ENCODE peak calls at places on chromosomes 4 and X, in six cellular contexts. D, A, L, T, S and O are unnamed samples.

GRCh38 chrX:150573702-150574101 is 5.3 kb downstream of the MTM1 start:
- DNase-seq in D (no peak), A (no peak), L (no peak), T (no peak), S (no peak), O (no peak)

GRCh38 chrX:32744906-32745305 is 466.4 kb downstream of the DMD start:
- DNase-seq in D (no peak), A (peak), L (no peak), T (no peak), S (no peak), O (no peak)

GRCh38 chr4:7426525-7427171 is 8.1 kb downstream of the PSAPL1 start:
- DNase-seq in D (peak), A (no peak), L (no peak), T (no peak), S (no peak), O (no peak)

GRCh38 chr4:39627413-39627812 is 11.3 kb downstream of the SMIM14 start:
- DNase-seq in D (no peak), A (no peak), L (no peak), T (no peak), S (no peak), O (no peak)

GRCh38 chr4:33073811-33074210 is 2353.6 kb downstream of the PCDH7 start:
- DNase-seq in D (no peak), A (peak), L (peak), T (no peak), S (no peak), O (no peak)

GRCh38 chr4:18798123-18798522 is 776.6 kb upstream of the LCORL start:
- DNase-seq in D (no peak), A (no peak), L (no peak), T (no peak), S (no peak), O (no peak)

GRCh38 chrX:110852180-110852579 is 56.6 kb upstream of the CHRDL1 start:
- DNase-seq in D (peak), A (peak), L (peak), T (no peak), S (no peak), O (no peak)

GRCh38 chr4:183129675-183130074 is 30.6 kb downstream of the WWC2 start:
- DNase-seq in D (no peak), A (no peak), L (no peak), T (no peak), S (no peak), O (no peak)

GRCh38 chrX:111098874-111099273 is 2.9 kb downstream of the PAK3 start:
- DNase-seq in D (peak), A (no peak), L (peak), T (peak), S (no peak), O (no peak)

GRCh38 chrX:34863906-34864305 is 78.7 kb upstream of the FAM47B start:
- DNase-seq in D (no peak), A (no peak), L (no peak), T (no peak), S (no peak), O (no peak)

GRCh38 chr4:7459471-7459870 is 24.7 kb upstream of the PSAPL1 start:
- DNase-seq in D (no peak), A (no peak), L (no peak), T (no peak), S (no peak), O (no peak)

GRCh38 chr4:181443003-181443402 is 800.2 kb upstream of the TENM3 start:
- DNase-seq in D (no peak), A (no peak), L (no peak), T (no peak), S (no peak), O (no peak)

GRCh38 chr4:47513493-47513892 is 28.4 kb downstream of the ATP10D start:
- DNase-seq in D (no peak), A (no peak), L (no peak), T (no peak), S (no peak), O (no peak)

GRCh38 chr4:6504900-6505496 is 32.6 kb upstream of the PPP2R2C start:
- DNase-seq in D (no peak), A (no peak), L (no peak), T (no peak), S (no peak), O (no peak)

GRCh38 chrX:80334583-80334982 is 85.7 kb upstream of the TENT5D start:
- DNase-seq in D (no peak), A (no peak), L (no peak), T (no peak), S (no peak), O (no peak)

GRCh38 chr4:184099033-184099432 is 118.6 kb downstream of the ENPP6 start:
- DNase-seq in D (no peak), A (no peak), L (no peak), T (no peak), S (no peak), O (no peak)

GRCh38 chr4:99437686-99438577 is 2.8 kb upstream of the ADH7 start:
- DNase-seq in D (no peak), A (no peak), L (peak), T (no peak), S (no peak), O (peak)

GRCh38 chrX:74408310-74408709 is 13.0 kb upstream of the SLC16A2 start:
- DNase-seq in D (no peak), A (no peak), L (no peak), T (no peak), S (no peak), O (no peak)

GRCh38 chr4:25330335-25330734 is 17.8 kb downstream of the ZCCHC4 start:
- DNase-seq in D (no peak), A (no peak), L (no peak), T (no peak), S (no peak), O (no peak)

GRCh38 chr4:87679449-87680169 is 29.5 kb downstream of the DMP1 start:
- DNase-seq in D (peak), A (peak), L (peak), T (no peak), S (peak), O (no peak)

GRCh38 chrX:10633722-10634121 is 13.3 kb upstream of the MID1 start:
- DNase-seq in D (no peak), A (peak), L (peak), T (no peak), S (peak), O (peak)

GRCh38 chr4:186827542-186827887 is 103.9 kb upstream of the FAT1 start:
- DNase-seq in D (no peak), A (no peak), L (no peak), T (no peak), S (peak), O (no peak)

GRCh38 chr4:16812041-16812440 is 86.4 kb downstream of the LDB2 start:
- DNase-seq in D (no peak), A (no peak), L (no peak), T (no peak), S (no peak), O (no peak)

GRCh38 chr4:101155368-101155767 is 192.0 kb downstream of the PPP3CA start:
- DNase-seq in D (no peak), A (peak), L (peak), T (no peak), S (no peak), O (no peak)

GRCh38 chrX:150767475-150768131 is 74.4 kb downstream of the MTMR1 start:
- DNase-seq in D (no peak), A (peak), L (peak), T (no peak), S (peak), O (no peak)

GRCh38 chr4:90002406-90003040 is 107.9 kb downstream of the MMRN1 start:
- DNase-seq in D (peak), A (no peak), L (no peak), T (no peak), S (no peak), O (no peak)

GRCh38 chr4:164789047-164789446 is 35.1 kb downstream of the SMIM31 start:
- DNase-seq in D (no peak), A (no peak), L (no peak), T (no peak), S (no peak), O (no peak)

GRCh38 chr4:37685211-37685725 is 908 bp downstream of the RELL1 start:
- DNase-seq in D (no peak), A (peak), L (peak), T (peak), S (no peak), O (no peak)

GRCh38 chr4:102683846-102684581 is 76.8 kb downstream of the MANBA start:
- DNase-seq in D (no peak), A (peak), L (no peak), T (no peak), S (peak), O (no peak)

GRCh38 chrX:73446831-73447230 is at the start of gene CDX4:
- DNase-seq in D (no peak), A (no peak), L (no peak), T (no peak), S (no peak), O (no peak)

GRCh38 chr4:1521821-1522361 is 115.6 kb upstream of the NKX1-1 start:
- DNase-seq in D (no peak), A (no peak), L (no peak), T (no peak), S (no peak), O (no peak)

GRCh38 chr4:7964890-7965662 is 25.4 kb upstream of the AFAP1 start:
- DNase-seq in D (no peak), A (peak), L (peak), T (peak), S (no peak), O (peak)